ENCODE peak calls at places on chromosomes 13 and 19, in four cellular contexts. F, X, H and T are unnamed samples.

GRCh38 chr13:39462456-39462855 is 140.5 kb downstream of the LHFPL6 start:
- DNase-seq in H (no peak), X (peak), F (no peak), T (peak)

GRCh38 chr13:106156468-106156867 is 379.0 kb downstream of the EFNB2 start:
- DNase-seq in F (no peak), X (peak), H (no peak), T (peak)

GRCh38 chr19:46571495-46571894 is 29.6 kb upstream of the CALM3 start:
- DNase-seq in H (no peak), F (no peak), X (peak), T (no peak)

GRCh38 chr19:10471909-10472308 is 31.2 kb downstream of the KEAP1 start:
- DNase-seq in X (peak), F (no peak), H (peak), T (peak)

GRCh38 chr19:44891016-44891882 is at the start of gene TOMM40:
- DNase-seq in X (peak), F (peak), H (peak), T (peak)

GRCh38 chr13:110872034-110872767 is 42.7 kb downstream of the ANKRD10 start:
- DNase-seq in H (no peak), X (no peak), F (peak), T (no peak)

GRCh38 chr19:6730153-6730804 is 7.1 kb downstream of the GPR108 start:
- DNase-seq in F (peak), X (no peak), H (no peak), T (peak)

GRCh38 chr13:38872693-38873092 is 117.9 kb downstream of the STOML3 start:
- DNase-seq in F (peak), X (peak), H (peak), T (no peak)

GRCh38 chr13:104024416-104025170 is 958.4 kb upstream of the SLC10A2 start:
- DNase-seq in H (no peak), X (peak), F (no peak), T (peak)

GRCh38 chr19:38388310-38389100 is at the start of gene SPRED3:
- DNase-seq in X (no peak), H (no peak), F (peak), T (peak)

GRCh38 chr19:43318203-43318602 is 35.3 kb upstream of the CD177 start:
- DNase-seq in F (no peak), H (no peak), X (no peak), T (no peak)

GRCh38 chr13:41052441-41052840 is 8.9 kb upstream of the WBP4 start:
- DNase-seq in X (no peak), H (no peak), F (no peak), T (no peak)

GRCh38 chr13:71770710-71771109 is 96.3 kb downstream of the DACH1 start:
- DNase-seq in F (no peak), X (no peak), H (no peak), T (no peak)

GRCh38 chr19:7533925-7534480 is 1.5 kb upstream of the PNPLA6 start:
- DNase-seq in F (peak), X (peak), H (peak), T (peak)

GRCh38 chr13:40798380-40798779 is 9.0 kb downstream of the SLC25A15 start:
- DNase-seq in F (no peak), X (no peak), H (no peak), T (no peak)

GRCh38 chr19:17947815-17948473 is 15.1 kb downstream of the CCDC124 start:
- DNase-seq in F (peak), H (peak), X (peak), T (peak)

GRCh38 chr19:55384576-55385235 is 614 bp upstream of the TMEM238 start:
- DNase-seq in F (no peak), H (peak), X (no peak), T (no peak)

GRCh38 chr13:99421758-99422555 is 79.3 kb upstream of the TM9SF2 start:
- DNase-seq in X (no peak), H (no peak), F (no peak), T (no peak)

GRCh38 chr19:12796146-12797071 is 5.1 kb downstream of the JUNB start:
- DNase-seq in F (peak), X (peak), H (peak), T (peak)

GRCh38 chr19:4557971-4558941 is 1.2 kb downstream of the SEMA6B start:
- DNase-seq in X (peak), H (no peak), F (no peak), T (no peak)

GRCh38 chr13:41960700-41961697 is at the start of gene VWA8:
- DNase-seq in F (peak), X (peak), H (peak), T (peak)

GRCh38 chr19:12648088-12648487 is 18.5 kb downstream of the MAN2B1 start:
- DNase-seq in X (no peak), F (peak), H (no peak), T (no peak)

GRCh38 chr19:55131421-55131820 is 14.0 kb upstream of the PPP1R12C start:
- DNase-seq in H (no peak), X (no peak), F (no peak), T (no peak)

GRCh38 chr19:46394398-46394797 is 19.0 kb downstream of the CCDC8 start:
- DNase-seq in F (no peak), X (no peak), H (no peak), T (peak)

GRCh38 chr19:13096968-13097330 is 5.7 kb downstream of the LYL1 start:
- DNase-seq in X (no peak), H (no peak), F (no peak), T (no peak)

GRCh38 chr13:48230541-48230940 is 2.5 kb upstream of the ITM2B start:
- DNase-seq in H (no peak), F (no peak), X (no peak), T (no peak)

GRCh38 chr19:42409477-42409876 is 17.7 kb downstream of the LIPE start:
- DNase-seq in F (no peak), X (no peak), H (no peak), T (no peak)

GRCh38 chr13:40404967-40405716 is 261.3 kb downstream of the FOXO1 start:
- DNase-seq in X (no peak), F (no peak), H (no peak), T (no peak)

GRCh38 chr13:52809310-52809769 is 39.1 kb downstream of the PCDH8 start:
- DNase-seq in H (peak), X (peak), F (no peak), T (no peak)

GRCh38 chr19:39913682-39914333 is 20.6 kb downstream of the FCGBP start:
- DNase-seq in X (no peak), H (no peak), F (no peak), T (no peak)

GRCh38 chr19:54017266-54017665 is 25.8 kb downstream of the CACNG6 start:
- DNase-seq in H (no peak), X (peak), F (no peak), T (peak)

GRCh38 chr13:102897371-102898138 is 51.7 kb downstream of the ERCC5 start:
- DNase-seq in H (no peak), X (no peak), F (no peak), T (no peak)

GRCh38 chr19:41397086-41398041 is at the start of the genes BCKDHA and EXOSC5:
- DNase-seq in F (peak), H (peak), X (peak), T (peak)